ENCODE peak calls at places on chromosomes 11 and 22, in five cellular contexts. J is iPS-NIHi11, P is GM12891, Y is PC-3, A is left ventricle myocardium superior. D is an unnamed sample.

GRCh38 chr11:119567667-119568582 is 145.0 kb upstream of the THY1 start:
- DNase-seq in J (no peak), P (no peak), Y (peak; percentile 91), A (no peak), D (no peak)

GRCh38 chr11:32561835-32562234 is 21.8 kb upstream of the EIF3M start:
- DNase-seq in J (no peak), P (no peak), Y (peak; percentile 23), A (no peak), D (no peak)

GRCh38 chr22:48477031-48477721 is 1350.5 kb downstream of the BRD1 start:
- DNase-seq in J (no peak), P (no peak), Y (no peak), A (peak; percentile 83), D (no peak)

GRCh38 chr11:66653123-66653522 is 14.6 kb downstream of the RBM4 start:
- DNase-seq in J (no peak), P (no peak), Y (no peak), A (no peak), D (no peak)

GRCh38 chr22:20290045-20290392 is 21.9 kb upstream of the RTN4R start:
- DNase-seq in J (no peak), P (no peak), Y (no peak), A (no peak), D (no peak)

GRCh38 chr11:56783448-56784041 is 35.0 kb upstream of the OR9G4 start:
- DNase-seq in J (peak; percentile 55), P (no peak), Y (peak; percentile 86), A (no peak), D (peak; percentile 49)

GRCh38 chr22:21074092-21074715 is 28.5 kb downstream of the LRRC74B start:
- DNase-seq in J (no peak), P (no peak), Y (peak; percentile 84), A (no peak), D (no peak)

GRCh38 chr11:11081273-11081672 is 223.4 kb upstream of the ZBED5 start:
- DNase-seq in J (peak; percentile 31), P (no peak), Y (no peak), A (no peak), D (no peak)

GRCh38 chr11:118002010-118002540 is 15.9 kb downstream of the IL10RA start:
- DNase-seq in J (no peak), P (no peak), Y (no peak), A (no peak), D (no peak)